ENCODE peak calls at places on chromosomes 13 and 19, in five cellular contexts. I is DND-41, E is thyroid gland, Z is esophagus squamous epithelium, M is tibial nerve. L is an unnamed sample.

GRCh38 chr13:28035146-28035782 is 46.8 kb upstream of the URAD start:
- DNase-seq in E (no peak), I (no peak), M (no peak), Z (no peak), L (no peak)

GRCh38 chr13:98843482-98843877 is 91.0 kb upstream of the SLC15A1 start:
- DNase-seq in M (no peak), I (no peak), E (no peak), Z (no peak), L (no peak)

GRCh38 chr13:41622545-41623429 is 165.4 kb downstream of the RGCC start:
- DNase-seq in M (no peak), I (no peak), Z (no peak), E (no peak), L (no peak)

GRCh38 chr19:4086336-4086953 is 19.7 kb upstream of the ZBTB7A start:
- DNase-seq in E (no peak), Z (no peak), I (no peak), M (no peak), L (no peak)

GRCh38 chr13:97018029-97018819 is 23.9 kb upstream of the OXGR1 start:
- DNase-seq in M (no peak), E (peak; percentile 15), I (peak; percentile 52), Z (no peak), L (no peak)

GRCh38 chr13:46181799-46182490 is at the start of gene LCP1:
- DNase-seq in I (peak; percentile 84), M (no peak), E (no peak), Z (peak; percentile 14), L (no peak)

GRCh38 chr19:15551183-15552004 is 43.1 kb downstream of the CYP4F22 start:
- DNase-seq in I (peak; percentile 34), Z (no peak), M (no peak), E (peak; percentile 19), L (peak; percentile 72)

GRCh38 chr19:4803736-4804695 is 12.5 kb downstream of the FEM1A start:
- DNase-seq in I (peak; percentile 80), M (no peak), E (peak; percentile 52), Z (no peak), L (peak; percentile 80)

GRCh38 chr13:77521595-77522367 is 13.7 kb upstream of the SCEL start:
- DNase-seq in Z (no peak), E (peak; percentile 73), M (no peak), I (no peak), L (peak; percentile 74)

GRCh38 chr13:110109140-110109783 is 197.7 kb downstream of the COL4A1 start:
- DNase-seq in E (no peak), I (peak; percentile 74), M (no peak), Z (no peak), L (no peak)
- H3K27ac ChIP-seq in E (no peak overlapping the region), I (peak overlapping the region; percentile 87), M (no peak overlapping the region), Z (peak overlapping the region; percentile 60), L (no peak overlapping the region)

GRCh38 chr19:14164724-14165493 is 28.5 kb upstream of the ASF1B start:
- DNase-seq in M (no peak), Z (no peak), I (no peak), E (no peak), L (no peak)
- H3K36me3 ChIP-seq in M (peaks cover 23% of the 10 kb centered on the region), Z (no peaks in the 10 kb centered on the region), I (peaks cover 24% of the 10 kb centered on the region), E (peaks cover 16% of the 10 kb centered on the region), L (peaks cover 8% of the 10 kb centered on the region)

GRCh38 chr19:13083008-13083404 is 19.7 kb downstream of the LYL1 start:
- DNase-seq in Z (no peak), I (no peak), E (no peak), M (no peak), L (no peak)
- H3K27ac ChIP-seq in Z (peak overlapping the region; percentile 59), I (no peak overlapping the region), E (peak overlapping the region; percentile 14), M (peak overlapping the region; percentile 45), L (no peak overlapping the region)

GRCh38 chr19:40240332-40240731 is 13.8 kb upstream of the CCNP start:
- DNase-seq in I (no peak), M (no peak), Z (no peak), E (no peak), L (no peak)
- H3K36me3 ChIP-seq in I (peaks cover 90% of the 10 kb centered on the region), M (peaks cover 66% of the 10 kb centered on the region), Z (peaks cover 40% of the 10 kb centered on the region), E (peaks cover 48% of the 10 kb centered on the region), L (peaks cover 59% of the 10 kb centered on the region)

GRCh38 chr19:31616031-31616430 is 266.8 kb upstream of the TSHZ3 start:
- DNase-seq in I (no peak), M (no peak), Z (no peak), E (no peak), L (no peak)
- H3K27ac ChIP-seq in I (no peak overlapping the region), M (no peak overlapping the region), Z (no peak overlapping the region), E (no peak overlapping the region), L (no peak overlapping the region)

DNA sequence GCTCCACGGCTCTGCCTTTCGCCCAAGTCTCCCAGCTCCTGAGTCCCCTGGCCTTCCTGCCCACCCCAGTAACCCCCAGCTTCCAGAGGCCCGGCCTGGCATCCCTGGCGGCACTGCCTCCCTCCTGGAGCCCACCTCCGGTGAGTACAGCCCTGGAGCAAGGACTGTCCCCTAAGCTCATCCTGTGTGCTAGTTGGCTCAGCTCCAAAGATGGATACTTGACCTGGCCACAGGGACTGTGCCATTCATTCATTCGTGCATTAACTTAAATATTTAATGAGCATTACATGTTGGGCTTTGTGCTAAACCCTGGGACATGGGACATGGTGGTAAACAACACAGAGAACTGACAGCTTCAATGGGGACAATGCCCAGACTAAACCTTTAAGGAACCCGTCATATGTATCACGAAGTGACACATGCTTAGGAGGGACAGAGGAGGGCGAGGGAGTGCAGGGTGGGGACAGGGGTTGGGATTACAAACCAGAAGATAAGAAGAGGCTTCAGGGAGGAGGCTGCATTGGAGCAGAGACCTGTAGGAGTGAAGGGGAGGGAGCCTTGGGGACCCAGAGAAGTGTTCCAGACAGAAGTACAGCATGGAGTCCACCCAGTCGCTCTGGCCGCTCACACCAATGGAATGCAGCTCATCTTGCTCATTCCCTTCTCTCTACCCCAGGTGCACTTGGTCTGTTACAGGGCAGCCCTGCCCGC is 6.9 kb upstream of the OVOL3 start:
- DNase-seq in E (no peak), Z (no peak), I (no peak), M (no peak), L (no peak)
- H3K36me3 ChIP-seq in E (no peaks in the 10 kb centered on the region), Z (no peaks in the 10 kb centered on the region), I (peaks cover 83% of the 10 kb centered on the region), M (peaks cover 63% of the 10 kb centered on the region), L (no peaks in the 10 kb centered on the region)

DNA sequence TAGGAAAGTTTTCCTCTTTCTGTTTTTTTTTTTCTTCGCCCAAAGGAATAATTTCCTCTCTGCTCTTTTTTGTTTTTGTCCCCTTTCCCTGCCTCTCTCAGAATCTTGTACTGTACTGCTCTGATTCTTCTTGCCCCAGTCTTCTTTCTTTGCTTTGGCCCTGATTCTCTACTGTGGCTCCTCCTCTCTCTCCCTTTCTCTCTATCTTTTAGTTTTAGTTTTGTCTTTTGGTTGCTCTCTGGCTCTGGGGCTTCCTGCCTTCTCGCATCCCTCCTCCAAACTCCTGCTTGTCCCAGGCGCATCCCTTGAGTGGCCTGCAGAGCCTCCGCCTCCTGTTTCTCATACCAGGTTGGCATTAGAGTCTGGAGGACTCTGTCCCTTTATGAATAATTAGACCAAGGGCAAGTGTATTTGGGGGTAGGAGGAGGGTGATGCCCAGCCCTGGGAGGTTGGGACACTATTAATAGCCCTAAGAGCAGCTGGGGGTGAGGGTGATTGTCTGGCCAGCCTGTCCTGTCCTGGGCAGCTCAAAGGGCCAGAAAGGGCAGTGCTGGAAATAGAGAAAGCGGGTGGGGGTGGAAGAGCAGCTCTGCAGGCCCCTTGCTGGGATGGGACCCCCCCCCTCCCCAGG is 39.1 kb downstream of the LYL1 start:
- DNase-seq in M (no peak), Z (no peak), I (no peak), E (no peak), L (no peak)
- H3K27ac ChIP-seq in M (peak overlapping the region; percentile 21), Z (peak overlapping the region; percentile 72), I (no peak overlapping the region), E (no peak overlapping the region), L (peak overlapping the region; percentile 58)

GRCh38 chr19:41813911-41814310 is 17.5 kb downstream of the CEACAM3 start:
- DNase-seq in M (no peak), E (no peak), Z (no peak), I (no peak), L (peak; percentile 26)
- H3K36me3 ChIP-seq in M (no peaks in the 10 kb centered on the region), E (no peaks in the 10 kb centered on the region), Z (no peaks in the 10 kb centered on the region), I (no peaks in the 10 kb centered on the region), L (no peaks in the 10 kb centered on the region)

GRCh38 chr13:76009491-76009890 is 373.4 kb downstream of the LMO7 start:
- DNase-seq in Z (no peak), M (no peak), E (no peak), I (no peak), L (no peak)

GRCh38 chr13:76000131-76000530 is 364.0 kb downstream of the LMO7 start:
- DNase-seq in Z (no peak), I (no peak), E (no peak), M (no peak), L (no peak)

GRCh38 chr13:76004411-76004810 is 368.3 kb downstream of the LMO7 start:
- DNase-seq in Z (no peak), I (no peak), E (no peak), M (no peak), L (no peak)
- H3K27ac ChIP-seq in Z (no peak overlapping the region), I (no peak overlapping the region), E (no peak overlapping the region), M (no peak overlapping the region), L (no peak overlapping the region)

GRCh38 chr19:2193807-2194206 is 30.1 kb downstream of the DOT1L start:
- DNase-seq in M (no peak), I (no peak), E (no peak), Z (no peak), L (no peak)
- H3K36me3 ChIP-seq in M (peaks cover 94% of the 10 kb centered on the region), I (peaks cover 98% of the 10 kb centered on the region), E (peaks cover 30% of the 10 kb centered on the region), Z (peaks cover 27% of the 10 kb centered on the region), L (peaks cover 66% of the 10 kb centered on the region)

L was measured in upper lobe of right lung.